ENCODE peak calls at places on chromosomes 4 and X, in five cellular contexts. K is fibroblast of mammary gland, F is RWPE2, H is cardiac muscle cell, T is IMR-90. B is an unnamed sample.

GRCh38 chr4:83552924-83553323 is 17.0 kb downstream of the GPAT3 start:
- DNase-seq in F (no peak), K (peak), T (peak), H (peak), B (peak)

GRCh38 chrX:123648028-123648810 is 84.6 kb downstream of the THOC2 start:
- DNase-seq in H (peak), K (peak), F (no peak), T (peak), B (peak)

GRCh38 chr4:186723207-186724047 is at the start of gene FAT1:
- DNase-seq in F (no peak), K (peak), H (peak), T (peak), B (peak)

GRCh38 chr4:139852612-139853269 is 187.1 kb downstream of the MGST2 start:
- DNase-seq in H (no peak), K (peak), F (no peak), T (no peak), B (no peak)

GRCh38 chrX:111467896-111468295 is 43.5 kb upstream of the SERTM2 start:
- DNase-seq in T (no peak), F (no peak), H (no peak), K (no peak), B (no peak)

GRCh38 chr4:5710962-5711478 is at the start of gene EVC:
- DNase-seq in T (peak), F (peak), H (peak), K (peak), B (peak)

GRCh38 chr4:55393461-55394320 is 2.1 kb upstream of the TMEM165 start:
- DNase-seq in T (peak), K (peak), H (no peak), F (no peak), B (no peak)

GRCh38 chr4:46856347-46856746 is 52.7 kb downstream of the COX7B2 start:
- DNase-seq in F (no peak), K (no peak), H (no peak), T (peak), B (peak)

GRCh38 chr4:124055896-124056295 is 656.6 kb downstream of the ANKRD50 start:
- DNase-seq in F (no peak), H (no peak), K (peak), T (peak), B (no peak)

GRCh38 chr4:159396151-159396550 is 293.3 kb downstream of the RAPGEF2 start:
- DNase-seq in F (no peak), H (no peak), T (no peak), K (no peak), B (no peak)

GRCh38 chr4:127212701-127213100 is 420.1 kb upstream of the INTU start:
- DNase-seq in T (peak), H (no peak), F (no peak), K (no peak), B (no peak)

GRCh38 chr4:136241221-136241986 is 1290.9 kb downstream of the PCDH18 start:
- DNase-seq in K (no peak), T (no peak), F (no peak), H (no peak), B (peak)

GRCh38 chr4:164551713-164552040 is 202.3 kb upstream of the SMIM31 start:
- DNase-seq in T (no peak), K (no peak), H (no peak), F (no peak), B (no peak)

GRCh38 chr4:153233761-153234371 is 29.6 kb downstream of the TRIM2 start:
- DNase-seq in H (peak), K (peak), F (no peak), T (peak), B (peak)

GRCh38 chr4:187478292-187479205 is 517.0 kb upstream of the ZFP42 start:
- DNase-seq in F (no peak), K (peak), H (peak), T (peak), B (peak)

GRCh38 chrX:132986556-132986955 is 28.1 kb upstream of the HS6ST2 start:
- DNase-seq in H (no peak), T (no peak), K (no peak), F (no peak), B (no peak)

GRCh38 chr4:107349266-107349665 is 313.2 kb upstream of the DKK2 start:
- DNase-seq in T (no peak), F (no peak), K (no peak), H (peak), B (peak)

GRCh38 chrX:87160435-87161010 is 357.1 kb upstream of the KLHL4 start:
- DNase-seq in K (no peak), H (no peak), T (no peak), F (no peak), B (no peak)

GRCh38 chr4:145101091-145101490 is 3.0 kb downstream of the ABCE1 start:
- DNase-seq in H (peak), T (no peak), F (no peak), K (peak), B (no peak)
- H3K4me3 ChIP-seq in H (no peak), T (no peak), F (no peak), K (no peak), B (no peak)

GRCh38 chrX:9682456-9682855 is 83.2 kb downstream of the GPR143 start:
- DNase-seq in H (peak), K (peak), T (peak), F (no peak), B (peak)
- TF ChIP-seq CTCF in H (peak), K (no peak), T (peak), F (no peak), B (peak)

GRCh38 chrX:101385795-101386541 is at the start of gene BTK:
- DNase-seq in H (no peak), T (no peak), K (no peak), F (no peak), B (no peak)
- H3K4me3 ChIP-seq in H (no peak), T (no peak), K (no peak), F (no peak), B (no peak)

GRCh38 chrX:71909956-71910355 is 689 bp upstream of the NHSL2 start:
- DNase-seq in T (no peak), F (no peak), H (peak), K (peak), B (no peak)

GRCh38 chrX:71911731-71912050 is 1.0 kb downstream of the NHSL2 start:
- DNase-seq in F (no peak), K (no peak), T (no peak), H (no peak), B (no peak)

GRCh38 chrX:71910526-71911022 is at the start of gene NHSL2:
- DNase-seq in F (no peak), H (peak), T (peak), K (peak), B (no peak)

GRCh38 chrX:71912156-71912555 is 1.5 kb downstream of the NHSL2 start:
- DNase-seq in T (no peak), F (no peak), K (no peak), H (no peak), B (no peak)

GRCh38 chrX:71911023-71911730 is 532 bp downstream of the NHSL2 start:
- DNase-seq in T (no peak), K (no peak), F (no peak), H (no peak), B (no peak)
- TF ChIP-seq CTCF in T (no peak), K (no peak), F (peak), H (peak), B (peak)

B was measured in astrocyte of the spinal cord.